ENCODE peak calls at places on chromosomes 1 and 21, in seven cellular contexts. R, M, Q, I, Z, P and D are unnamed samples.

GRCh38 chr1:110136911-110137310 is 13.4 kb upstream of the SLC6A17 start:
- DNase-seq in Z (no peak), P (no peak), R (no peak), M (no peak), I (no peak), Q (peak), D (no peak)

GRCh38 chr1:76269175-76269574 is 194.6 kb downstream of the ST6GALNAC3 start:
- DNase-seq in R (no peak), P (no peak), M (no peak), Q (no peak), Z (no peak), I (no peak), D (no peak)

GRCh38 chr1:202968895-202969295 is 1.8 kb upstream of the CYB5R1 start:
- DNase-seq in I (peak), R (no peak), Z (peak), M (no peak), P (peak), Q (peak), D (peak)

GRCh38 chr1:227940791-227941241 is 6.9 kb downstream of the WNT9A start:
- DNase-seq in P (peak), R (no peak), M (peak), I (no peak), Q (no peak), Z (no peak), D (peak)

GRCh38 chr1:222334026-222334680 is 213.8 kb downstream of the HHIPL2 start:
- DNase-seq in M (no peak), R (no peak), Q (no peak), I (no peak), Z (no peak), P (no peak), D (no peak)

GRCh38 chr21:46126321-46127238 is 28.7 kb downstream of the COL6A2 start:
- DNase-seq in Q (no peak), Z (no peak), M (peak), R (no peak), P (peak), I (no peak), D (peak)

GRCh38 chr1:35883681-35884155 is 709 bp downstream of the AGO1 start:
- DNase-seq in I (peak), P (peak), R (peak), Z (peak), M (no peak), Q (no peak), D (peak)

GRCh38 chr1:156923565-156924477 is 3.4 kb downstream of the LRRC71 start:
- DNase-seq in Z (no peak), Q (no peak), I (no peak), M (no peak), R (no peak), P (no peak), D (no peak)

GRCh38 chr1:97632075-97632474 is 288.8 kb downstream of the DPYD start:
- DNase-seq in I (no peak), R (no peak), M (no peak), Q (no peak), P (no peak), Z (no peak), D (no peak)

GRCh38 chr1:153958111-153958960 is at the start of gene CRTC2:
- DNase-seq in Z (peak), P (peak), I (peak), M (peak), R (peak), Q (peak), D (peak)

GRCh38 chr21:15309721-15310120 is 244.9 kb upstream of the NRIP1 start:
- DNase-seq in M (no peak), I (no peak), Q (peak), R (no peak), P (peak), Z (no peak), D (no peak)

GRCh38 chr1:157472302-157472701 is 80.0 kb downstream of the FCRL5 start:
- DNase-seq in I (no peak), R (no peak), M (no peak), Z (no peak), P (no peak), Q (no peak), D (no peak)

GRCh38 chr21:43907751-43908150 is 42.7 kb downstream of the AGPAT3 start:
- DNase-seq in I (no peak), Q (no peak), R (no peak), P (no peak), M (no peak), Z (no peak), D (no peak)

GRCh38 chr21:32055305-32055704 is 182.5 kb downstream of the HUNK start:
- DNase-seq in P (no peak), I (no peak), M (no peak), Q (no peak), R (no peak), Z (no peak), D (no peak)

GRCh38 chr1:89295187-89295586 is 22.5 kb upstream of the GBP5 start:
- DNase-seq in R (no peak), I (no peak), Z (no peak), Q (no peak), P (no peak), M (no peak), D (no peak)

GRCh38 chr1:174883361-174883760 is 116.4 kb upstream of the CACYBP start:
- DNase-seq in Q (peak), P (no peak), R (no peak), M (no peak), I (no peak), Z (no peak), D (no peak)

GRCh38 chr1:194279975-194280374 is 1093.6 kb upstream of the B3GALT2 start:
- DNase-seq in M (no peak), Q (no peak), R (no peak), Z (no peak), P (no peak), I (no peak), D (no peak)

GRCh38 chr1:44962729-44963128 is 23.7 kb downstream of the EIF2B3 start:
- DNase-seq in I (no peak), Q (no peak), Z (no peak), P (no peak), M (no peak), R (no peak), D (no peak)

GRCh38 chr1:24005163-24005562 is 25.0 kb upstream of the SRSF10 start:
- DNase-seq in Z (no peak), I (no peak), M (no peak), P (no peak), R (no peak), Q (no peak), D (no peak)

GRCh38 chr1:56527548-56528302 is 51.6 kb downstream of the PLPP3 start:
- DNase-seq in P (no peak), M (no peak), I (no peak), R (no peak), Q (no peak), Z (no peak), D (no peak)

GRCh38 chr1:72281637-72282270 is 585 bp downstream of the NEGR1 start:
- DNase-seq in Q (peak), I (peak), R (no peak), M (no peak), P (no peak), Z (no peak), D (no peak)

GRCh38 chr1:88877382-88877825 is 14.0 kb downstream of the GTF2B start:
- DNase-seq in P (no peak), Z (no peak), Q (peak), R (no peak), M (no peak), I (no peak), D (no peak)